ENCODE peak calls at places on chromosome 22, in ten cellular contexts. One of them, this sample, is unnamed.

GRCh38 chr22:27329966-27330645 is 471.4 kb downstream of the MN1 start:
- DNase-seq in K562: no peak
- DNase-seq in GM12891: no peak
- DNase-seq in ovary: no peak
- DNase-seq in heart left ventricle: no peak
- DNase-seq in tibial nerve: no peak
- DNase-seq in A549: no peak
- DNase-seq in HCT116: no peak
- DNase-seq in IMR-90: no peak
- DNase-seq in sigmoid colon: no peak
- DNase-seq in this sample: no peak

GRCh38 chr22:42803454-42803853 is 53.6 kb downstream of the ARFGAP3 start:
- DNase-seq in IMR-90: no peak
- DNase-seq in A549: no peak
- DNase-seq in sigmoid colon: peak
- DNase-seq in heart left ventricle: peak
- DNase-seq in K562: no peak
- DNase-seq in ovary: no peak
- DNase-seq in GM12891: no peak
- DNase-seq in tibial nerve: no peak
- DNase-seq in HCT116: no peak
- DNase-seq in this sample: no peak

GRCh38 chr22:19105867-19106802 is 16.1 kb downstream of the DGCR2 start:
- DNase-seq in GM12891: no peak
- DNase-seq in A549: no peak
- DNase-seq in heart left ventricle: no peak
- DNase-seq in K562: peak
- DNase-seq in IMR-90: no peak
- DNase-seq in ovary: no peak
- DNase-seq in sigmoid colon: peak
- DNase-seq in tibial nerve: no peak
- DNase-seq in HCT116: no peak
- DNase-seq in this sample: no peak

GRCh38 chr22:21078916-21079315 is 33.2 kb downstream of the LRRC74B start:
- DNase-seq in K562: no peak
- DNase-seq in tibial nerve: no peak
- DNase-seq in ovary: no peak
- DNase-seq in sigmoid colon: no peak
- DNase-seq in heart left ventricle: no peak
- DNase-seq in HCT116: no peak
- DNase-seq in IMR-90: no peak
- DNase-seq in GM12891: no peak
- DNase-seq in A549: no peak
- DNase-seq in this sample: no peak

GRCh38 chr22:25125693-25126357 is 73.8 kb upstream of the CRYBB3 start:
- DNase-seq in K562: no peak
- DNase-seq in A549: no peak
- DNase-seq in HCT116: no peak
- DNase-seq in GM12891: no peak
- DNase-seq in tibial nerve: no peak
- DNase-seq in sigmoid colon: no peak
- DNase-seq in heart left ventricle: no peak
- DNase-seq in IMR-90: no peak
- DNase-seq in ovary: no peak
- DNase-seq in this sample: no peak

GRCh38 chr22:32333769-32334639 is 23.7 kb upstream of the RFPL3 start:
- DNase-seq in HCT116: no peak
- DNase-seq in tibial nerve: no peak
- DNase-seq in heart left ventricle: no peak
- DNase-seq in A549: no peak
- DNase-seq in K562: no peak
- DNase-seq in sigmoid colon: no peak
- DNase-seq in IMR-90: no peak
- DNase-seq in GM12891: no peak
- DNase-seq in ovary: no peak
- DNase-seq in this sample: no peak

GRCh38 chr22:22161924-22162851 is 82.4 kb upstream of the VPREB1 start:
- DNase-seq in heart left ventricle: no peak
- DNase-seq in tibial nerve: no peak
- DNase-seq in HCT116: no peak
- DNase-seq in GM12891: peak
- DNase-seq in IMR-90: no peak
- DNase-seq in K562: peak
- DNase-seq in A549: no peak
- DNase-seq in ovary: no peak
- DNase-seq in sigmoid colon: no peak
- DNase-seq in this sample: peak

GRCh38 chr22:19559324-19559811 is 35.2 kb upstream of the CLDN5 start:
- DNase-seq in K562: peak
- DNase-seq in sigmoid colon: peak
- DNase-seq in ovary: no peak
- DNase-seq in IMR-90: no peak
- DNase-seq in HCT116: no peak
- DNase-seq in tibial nerve: no peak
- DNase-seq in A549: no peak
- DNase-seq in GM12891: no peak
- DNase-seq in heart left ventricle: no peak
- DNase-seq in this sample: no peak

DNA sequence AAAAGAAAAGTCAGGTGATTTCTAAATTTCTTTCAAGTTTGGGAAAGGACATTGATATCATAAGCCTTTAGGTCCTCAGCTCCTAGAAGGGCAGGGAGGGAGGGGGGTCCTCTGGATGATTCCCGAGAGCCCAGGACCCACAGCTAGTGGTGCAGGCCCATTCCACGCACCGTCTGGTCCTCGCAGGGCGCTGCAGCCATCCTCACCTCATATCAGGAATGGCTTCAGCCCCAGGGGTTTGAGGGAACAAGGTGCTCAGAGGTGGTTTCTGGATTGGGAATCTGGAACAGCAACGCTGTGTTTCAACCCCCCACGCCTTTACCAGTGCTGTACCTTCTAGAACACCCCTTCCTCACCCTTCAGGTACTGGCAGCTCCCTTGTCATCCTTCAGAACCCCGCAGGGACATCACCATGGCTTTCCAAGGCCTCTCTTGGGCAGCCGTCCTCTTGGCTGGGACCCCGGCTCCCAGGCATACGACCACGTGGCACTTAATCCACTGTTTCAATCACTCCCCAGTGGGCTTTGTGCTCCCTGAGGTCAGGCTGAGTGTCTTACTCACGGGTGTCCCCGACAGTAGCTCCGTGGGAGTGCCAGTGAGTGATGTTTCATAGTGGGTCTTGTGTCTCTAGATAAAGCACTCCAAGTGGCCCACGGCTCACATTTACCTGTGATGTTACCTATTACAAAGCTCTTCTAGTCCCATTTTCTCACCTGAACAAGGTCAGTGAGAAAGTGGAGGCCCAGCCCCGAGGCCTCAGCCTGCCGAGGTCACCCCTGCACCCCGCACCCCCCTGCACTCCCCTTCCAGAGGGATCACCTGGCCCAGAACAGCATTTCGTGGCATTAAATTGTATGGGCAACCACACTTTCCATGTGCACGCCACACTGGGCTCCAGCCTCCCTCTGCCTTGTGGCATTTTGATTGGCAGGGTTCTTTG is 93.9 kb downstream of the MORC2 start:
- DNase-seq in sigmoid colon: peak
- DNase-seq in K562: no peak
- DNase-seq in HCT116: no peak
- DNase-seq in GM12891: no peak
- DNase-seq in heart left ventricle: no peak
- DNase-seq in ovary: peak
- DNase-seq in tibial nerve: no peak
- DNase-seq in IMR-90: no peak
- DNase-seq in A549: no peak
- DNase-seq in this sample: peak
- TF ChIP-seq POLR2A in sigmoid colon: no peak
- TF ChIP-seq POLR2A in K562: no peak
- TF ChIP-seq POLR2A in HCT116: no peak
- TF ChIP-seq POLR2A in GM12891: no peak
- TF ChIP-seq POLR2A in heart left ventricle: no peak
- TF ChIP-seq POLR2A in ovary: no peak
- TF ChIP-seq POLR2A in tibial nerve: no peak
- TF ChIP-seq POLR2A in IMR-90: no peak
- TF ChIP-seq POLR2A in A549: no peak
- TF ChIP-seq POLR2A in this sample: no peak

DNA sequence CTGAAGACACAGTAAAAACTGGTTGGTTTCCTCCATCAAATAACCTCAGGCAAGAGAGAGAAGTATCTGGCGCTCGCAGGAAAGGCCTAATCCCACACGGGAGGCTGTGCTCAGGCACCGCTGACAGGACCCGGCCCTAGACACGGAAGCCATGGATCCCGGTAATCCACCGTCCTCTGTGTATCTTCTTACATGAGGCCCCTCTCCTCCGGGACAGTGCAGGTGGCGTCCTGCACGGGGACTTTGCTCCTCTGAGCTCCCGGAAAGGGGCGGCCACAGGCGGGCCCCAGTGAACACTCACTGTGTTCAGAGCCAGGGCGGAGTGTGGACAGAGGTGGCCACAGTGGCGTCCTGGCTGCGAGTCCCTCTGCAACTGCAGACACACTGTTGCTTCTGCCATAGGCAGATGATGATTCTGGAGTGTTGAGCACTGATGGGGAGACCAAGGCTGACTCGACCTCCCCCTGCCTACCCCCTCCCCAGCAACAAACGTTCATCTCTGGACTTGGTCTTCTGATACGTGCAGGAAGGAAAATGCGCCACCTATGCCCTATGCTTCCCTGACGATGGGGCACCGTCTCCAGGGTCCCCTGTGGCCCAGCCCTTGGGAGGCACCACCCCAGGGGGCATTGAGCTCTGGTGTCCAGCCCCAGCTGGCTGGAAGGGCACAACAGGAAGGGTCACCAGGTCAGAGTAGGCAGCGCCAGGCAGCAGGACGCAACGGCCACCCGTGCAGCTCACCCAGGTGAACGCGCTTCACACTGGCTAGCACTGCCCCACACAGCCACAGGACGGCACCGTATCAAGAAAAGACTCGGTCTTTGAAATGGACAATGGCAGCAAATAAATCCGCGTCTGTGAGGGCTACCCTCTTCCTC is 95.7 kb downstream of the TRMU start:
- DNase-seq in IMR-90: no peak
- DNase-seq in A549: no peak
- DNase-seq in GM12891: no peak
- DNase-seq in ovary: no peak
- DNase-seq in K562: no peak
- DNase-seq in sigmoid colon: no peak
- DNase-seq in heart left ventricle: no peak
- DNase-seq in HCT116: no peak
- DNase-seq in tibial nerve: no peak
- DNase-seq in this sample: no peak
- TF ChIP-seq POLR2A in IMR-90: no peak
- TF ChIP-seq POLR2A in A549: no peak
- TF ChIP-seq POLR2A in GM12891: no peak
- TF ChIP-seq POLR2A in ovary: no peak
- TF ChIP-seq POLR2A in K562: no peak
- TF ChIP-seq POLR2A in sigmoid colon: no peak
- TF ChIP-seq POLR2A in heart left ventricle: no peak
- TF ChIP-seq POLR2A in HCT116: no peak
- TF ChIP-seq POLR2A in tibial nerve: no peak
- TF ChIP-seq POLR2A in this sample: no peak

GRCh38 chr22:50507991-50508884 is at the start of gene NCAPH2:
- DNase-seq in ovary: peak
- DNase-seq in K562: peak
- DNase-seq in A549: peak
- DNase-seq in sigmoid colon: peak
- DNase-seq in GM12891: peak
- DNase-seq in heart left ventricle: peak
- DNase-seq in IMR-90: peak
- DNase-seq in tibial nerve: peak
- DNase-seq in HCT116: peak
- DNase-seq in this sample: peak

GRCh38 chr22:50508897-50509296 is 873 bp downstream of the NCAPH2 start:
- DNase-seq in tibial nerve: no peak
- DNase-seq in ovary: no peak
- DNase-seq in A549: no peak
- DNase-seq in HCT116: no peak
- DNase-seq in sigmoid colon: no peak
- DNase-seq in K562: no peak
- DNase-seq in IMR-90: no peak
- DNase-seq in GM12891: no peak
- DNase-seq in heart left ventricle: no peak
- DNase-seq in this sample: no peak

GRCh38 chr22:50505776-50506610 is 1.5 kb downstream of the LMF2 start:
- DNase-seq in GM12891: no peak
- DNase-seq in tibial nerve: no peak
- DNase-seq in A549: no peak
- DNase-seq in sigmoid colon: peak
- DNase-seq in K562: no peak
- DNase-seq in ovary: peak
- DNase-seq in IMR-90: no peak
- DNase-seq in heart left ventricle: no peak
- DNase-seq in HCT116: no peak
- DNase-seq in this sample: peak

GRCh38 chr22:50506611-50507420 is 686 bp downstream of the LMF2 start:
- DNase-seq in sigmoid colon: peak
- DNase-seq in K562: peak
- DNase-seq in tibial nerve: no peak
- DNase-seq in GM12891: no peak
- DNase-seq in A549: no peak
- DNase-seq in ovary: peak
- DNase-seq in IMR-90: no peak
- DNase-seq in heart left ventricle: no peak
- DNase-seq in HCT116: no peak
- DNase-seq in this sample: peak

DNA sequence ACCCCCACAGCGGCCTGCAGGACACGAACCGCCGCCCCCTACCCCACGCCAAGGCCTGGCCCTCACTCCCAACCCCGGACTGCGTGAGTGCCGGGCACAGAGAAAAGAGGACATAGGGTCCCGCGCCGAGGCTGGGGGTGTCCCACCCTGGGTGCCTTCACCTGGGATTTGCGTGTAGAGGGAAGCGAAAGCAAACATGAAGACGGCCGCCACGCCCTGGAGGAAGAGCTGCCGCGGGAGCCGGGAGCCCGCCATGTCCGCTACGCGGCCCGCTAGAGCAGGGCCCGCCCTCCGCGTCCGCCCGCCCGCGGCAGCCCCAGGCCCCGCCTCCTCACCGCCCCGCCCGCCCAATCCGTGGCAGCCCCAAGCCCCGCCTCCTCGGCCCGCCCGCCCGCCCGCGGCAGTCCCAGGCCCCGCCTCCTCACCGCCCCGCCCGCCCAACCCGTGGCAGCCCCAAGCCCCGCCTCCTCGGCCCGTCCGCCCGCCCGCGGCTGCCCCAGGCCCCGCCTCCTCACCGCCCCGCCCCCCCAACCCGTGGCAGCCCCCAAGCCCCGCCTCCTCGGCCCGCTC is at the start of gene LMF2:
- DNase-seq in tibial nerve: peak
- DNase-seq in HCT116: no peak
- DNase-seq in GM12891: peak
- DNase-seq in sigmoid colon: peak
- DNase-seq in A549: no peak
- DNase-seq in ovary: peak
- DNase-seq in heart left ventricle: peak
- DNase-seq in IMR-90: no peak
- DNase-seq in K562: peak
- DNase-seq in this sample: peak
- TF ChIP-seq POLR2A in tibial nerve: peak
- TF ChIP-seq POLR2A in HCT116: no peak
- TF ChIP-seq POLR2A in GM12891: peak
- TF ChIP-seq POLR2A in sigmoid colon: peak
- TF ChIP-seq POLR2A in A549: peak
- TF ChIP-seq POLR2A in ovary: peak
- TF ChIP-seq POLR2A in heart left ventricle: peak
- TF ChIP-seq POLR2A in IMR-90: peak
- TF ChIP-seq POLR2A in K562: peak
- TF ChIP-seq POLR2A in this sample: peak

GRCh38 chr22:28801845-28802594 is 1.7 kb upstream of the XBP1 start:
- DNase-seq in sigmoid colon: no peak
- DNase-seq in A549: no peak
- DNase-seq in HCT116: no peak
- DNase-seq in GM12891: no peak
- DNase-seq in tibial nerve: no peak
- DNase-seq in K562: peak
- DNase-seq in heart left ventricle: no peak
- DNase-seq in ovary: no peak
- DNase-seq in IMR-90: no peak
- DNase-seq in this sample: no peak
- TF ChIP-seq POLR2A in sigmoid colon: no peak
- TF ChIP-seq POLR2A in A549: no peak
- TF ChIP-seq POLR2A in HCT116: no peak
- TF ChIP-seq POLR2A in GM12891: no peak
- TF ChIP-seq POLR2A in tibial nerve: no peak
- TF ChIP-seq POLR2A in K562: peak
- TF ChIP-seq POLR2A in heart left ventricle: no peak
- TF ChIP-seq POLR2A in ovary: no peak
- TF ChIP-seq POLR2A in IMR-90: peak
- TF ChIP-seq POLR2A in this sample: no peak

This sample was measured in spleen.